ENCODE peak calls at places on chromosomes 5 and 9, in five cellular contexts. Y, M, T, H and G are unnamed samples.

GRCh38 chr9:4141201-4141750 is 158.6 kb downstream of the GLIS3 start:
- DNase-seq in Y (peak), M (no peak), T (no peak), H (no peak), G (no peak)

GRCh38 chr5:176837707-176838115 is 27.4 kb downstream of the UNC5A start:
- DNase-seq in Y (peak), M (peak), T (peak), H (peak), G (no peak)

GRCh38 chr5:68872088-68872842 is 221.5 kb upstream of the SLC30A5 start:
- DNase-seq in Y (no peak), M (peak), T (no peak), H (no peak), G (no peak)

GRCh38 chr9:90766736-90767135 is 34.9 kb upstream of the SYK start:
- DNase-seq in Y (no peak), M (no peak), T (no peak), H (no peak), G (no peak)

GRCh38 chr5:111774525-111774924 is 17.5 kb upstream of the NREP start:
- DNase-seq in Y (peak), M (no peak), T (no peak), H (peak), G (no peak)

GRCh38 chr5:132483101-132483500 is 7.5 kb downstream of the IRF1 start:
- DNase-seq in Y (no peak), M (no peak), T (no peak), H (no peak), G (no peak)

GRCh38 chr9:118701985-118702384 is 667.2 kb downstream of the BRINP1 start:
- DNase-seq in Y (no peak), M (no peak), T (no peak), H (no peak), G (no peak)

GRCh38 chr9:89553451-89554020 is 51.3 kb upstream of the GADD45G start:
- DNase-seq in Y (no peak), M (no peak), T (no peak), H (no peak), G (no peak)

GRCh38 chr9:124657526-124657925 is 113.6 kb downstream of the NR6A1 start:
- DNase-seq in Y (no peak), M (no peak), T (no peak), H (no peak), G (no peak)
- H3K4me3 ChIP-seq in Y (no peak), M (no peak), T (no peak), H (no peak), G (no peak)

GRCh38 chr5:88724201-88724600 is 158.8 kb downstream of the MEF2C start:
- DNase-seq in Y (peak), M (no peak), T (no peak), H (peak), G (no peak)
- TF ChIP-seq CTCF in Y (peak), M (no peak), T (peak), H (peak), G (no peak)

GRCh38 chr5:143399616-143400540 is 3.6 kb downstream of the NR3C1 start:
- DNase-seq in Y (no peak), M (no peak), T (no peak), H (peak), G (no peak)

GRCh38 chr5:143398053-143398355 is 5.5 kb downstream of the NR3C1 start:
- DNase-seq in Y (no peak), M (no peak), T (no peak), H (peak), G (no peak)

GRCh38 chr5:143397302-143398052 is 6.0 kb downstream of the NR3C1 start:
- DNase-seq in Y (no peak), M (no peak), T (no peak), H (peak), G (no peak)

GRCh38 chr5:143400541-143401252 is 2.8 kb downstream of the NR3C1 start:
- DNase-seq in Y (peak), M (no peak), T (no peak), H (peak), G (no peak)

GRCh38 chr5:143398451-143399237 is 4.8 kb downstream of the NR3C1 start:
- DNase-seq in Y (peak), M (no peak), T (no peak), H (peak), G (no peak)
- H3K4me3 ChIP-seq in Y (peak), M (no peak), T (peak), H (no peak), G (peak)

GRCh38 chr5:67493676-67494075 is 297.1 kb upstream of the CD180 start:
- DNase-seq in Y (no peak), M (no peak), T (no peak), H (peak), G (no peak)
- TF ChIP-seq CTCF in Y (no peak), M (no peak), T (no peak), H (peak), G (peak)